ENCODE peak calls at places on chromosomes 12 and 14, in four cellular contexts. V is EH; F is GM13976; S is stimulated activated CD8-positive, alpha-beta memory T cell treated with anti-CD3 and anti-CD28 coated beads, Interleukin-12 subunit alpha, Interleukin-12 subunit beta, amount 100 ng/mL, for 4 hours. P is an unnamed sample.

GRCh38 chr12:52710744-52711143 is 7.4 kb upstream of the KRT77 start:
- DNase-seq in V (no peak), F (no peak), S (no peak), P (no peak)

GRCh38 chr12:55194382-55194781 is 26.4 kb upstream of the OR10A7 start:
- DNase-seq in V (no peak), F (no peak), S (no peak), P (no peak)

GRCh38 chr14:22845821-22846625 is 9.6 kb downstream of the MMP14 start:
- DNase-seq in V (no peak), F (peak), S (no peak), P (no peak)

GRCh38 chr14:90397401-90398314 is 829 bp downstream of the CALM1 start:
- DNase-seq in V (peak), F (peak), S (peak), P (peak)

GRCh38 chr12:3341594-3341993 is 149.4 kb upstream of the PRMT8 start:
- DNase-seq in V (no peak), F (no peak), S (no peak), P (no peak)

GRCh38 chr14:24098927-24099813 is 5.1 kb downstream of the PCK2 start:
- DNase-seq in V (no peak), F (no peak), S (no peak), P (no peak)

GRCh38 chr12:9706081-9706685 is 26.7 kb downstream of the CLECL1 start:
- DNase-seq in V (no peak), F (no peak), S (no peak), P (no peak)

GRCh38 chr14:84655014-84655413 is 874.9 kb upstream of the FLRT2 start:
- DNase-seq in V (no peak), F (no peak), S (no peak), P (no peak)

GRCh38 chr12:48121522-48121921 is 2.4 kb downstream of the PFKM start:
- DNase-seq in V (no peak), F (no peak), S (no peak), P (no peak)